ENCODE peak calls at places on chromosomes 16 and 17, in seven cellular contexts. One of them, this sample, is unnamed.

GRCh38 chr17:64492481-64493109 is 4.3 kb downstream of the POLG2 start:
- DNase-seq in GM12865: peak
- DNase-seq in nephron progenitor cell: no peak
- DNase-seq in GM13977: no peak
- DNase-seq in ascending aorta: no peak
- DNase-seq in neural crest cell: no peak
- DNase-seq in mammary epithelial cell: no peak
- DNase-seq in this sample: no peak

GRCh38 chr16:29806641-29807425 is 504 bp downstream of the MAZ start:
- DNase-seq in GM12865: peak
- DNase-seq in nephron progenitor cell: peak
- DNase-seq in GM13977: peak
- DNase-seq in ascending aorta: no peak
- DNase-seq in neural crest cell: peak
- DNase-seq in mammary epithelial cell: peak
- DNase-seq in this sample: peak

GRCh38 chr16:56797861-56798260 is 67.1 kb upstream of the SLC12A3 start:
- DNase-seq in GM12865: no peak
- DNase-seq in nephron progenitor cell: no peak
- DNase-seq in GM13977: no peak
- DNase-seq in ascending aorta: no peak
- DNase-seq in neural crest cell: no peak
- DNase-seq in mammary epithelial cell: no peak
- DNase-seq in this sample: no peak

GRCh38 chr16:23318639-23319038 is 16.5 kb downstream of the SCNN1B start:
- DNase-seq in GM12865: no peak
- DNase-seq in nephron progenitor cell: no peak
- DNase-seq in GM13977: no peak
- DNase-seq in ascending aorta: no peak
- DNase-seq in neural crest cell: no peak
- DNase-seq in mammary epithelial cell: no peak
- DNase-seq in this sample: no peak

GRCh38 chr17:79325707-79326106 is 251.1 kb downstream of the ENGASE start:
- DNase-seq in GM12865: no peak
- DNase-seq in nephron progenitor cell: peak
- DNase-seq in GM13977: no peak
- DNase-seq in ascending aorta: no peak
- DNase-seq in neural crest cell: peak
- DNase-seq in mammary epithelial cell: no peak
- DNase-seq in this sample: no peak

GRCh38 chr16:1127101-1127500 is 25.8 kb upstream of the CACNA1H start:
- DNase-seq in GM12865: no peak
- DNase-seq in nephron progenitor cell: no peak
- DNase-seq in GM13977: no peak
- DNase-seq in ascending aorta: no peak
- DNase-seq in neural crest cell: no peak
- DNase-seq in mammary epithelial cell: no peak
- DNase-seq in this sample: no peak

GRCh38 chr17:79562117-79562805 is 48.6 kb downstream of the RBFOX3 start:
- DNase-seq in GM12865: no peak
- DNase-seq in nephron progenitor cell: no peak
- DNase-seq in GM13977: no peak
- DNase-seq in ascending aorta: no peak
- DNase-seq in neural crest cell: no peak
- DNase-seq in mammary epithelial cell: no peak
- DNase-seq in this sample: no peak

GRCh38 chr17:39935896-39936295 is 8.4 kb downstream of the LRRC3C start:
- DNase-seq in GM12865: no peak
- DNase-seq in nephron progenitor cell: no peak
- DNase-seq in GM13977: no peak
- DNase-seq in ascending aorta: no peak
- DNase-seq in neural crest cell: no peak
- DNase-seq in mammary epithelial cell: no peak
- DNase-seq in this sample: no peak

GRCh38 chr17:72578817-72579470 is 458.1 kb downstream of the SOX9 start:
- DNase-seq in GM12865: no peak
- DNase-seq in nephron progenitor cell: no peak
- DNase-seq in GM13977: no peak
- DNase-seq in ascending aorta: no peak
- DNase-seq in neural crest cell: no peak
- DNase-seq in mammary epithelial cell: no peak
- DNase-seq in this sample: no peak

GRCh38 chr16:55370762-55371482 is 46.9 kb downstream of the IRX6 start:
- DNase-seq in GM12865: no peak
- DNase-seq in nephron progenitor cell: peak
- DNase-seq in GM13977: peak
- DNase-seq in ascending aorta: peak
- DNase-seq in neural crest cell: peak
- DNase-seq in mammary epithelial cell: peak
- DNase-seq in this sample: peak
- TF ChIP-seq CTCF in GM12865: no peak
- TF ChIP-seq CTCF in nephron progenitor cell: peak
- TF ChIP-seq CTCF in GM13977: peak
- TF ChIP-seq CTCF in ascending aorta: peak
- TF ChIP-seq CTCF in neural crest cell: peak
- TF ChIP-seq CTCF in mammary epithelial cell: peak
- TF ChIP-seq CTCF in this sample: no peak

GRCh38 chr17:71337903-71338302 is 782.9 kb upstream of the SOX9 start:
- DNase-seq in GM12865: no peak
- DNase-seq in nephron progenitor cell: no peak
- DNase-seq in GM13977: no peak
- DNase-seq in ascending aorta: no peak
- DNase-seq in neural crest cell: no peak
- DNase-seq in mammary epithelial cell: peak
- DNase-seq in this sample: no peak

GRCh38 chr17:71339219-71339618 is 781.6 kb upstream of the SOX9 start:
- DNase-seq in GM12865: no peak
- DNase-seq in nephron progenitor cell: no peak
- DNase-seq in GM13977: no peak
- DNase-seq in ascending aorta: no peak
- DNase-seq in neural crest cell: no peak
- DNase-seq in mammary epithelial cell: no peak
- DNase-seq in this sample: no peak

GRCh38 chr17:71335212-71335611 is 785.6 kb upstream of the SOX9 start:
- DNase-seq in GM12865: no peak
- DNase-seq in nephron progenitor cell: no peak
- DNase-seq in GM13977: no peak
- DNase-seq in ascending aorta: no peak
- DNase-seq in neural crest cell: no peak
- DNase-seq in mammary epithelial cell: no peak
- DNase-seq in this sample: no peak

GRCh38 chr17:71334041-71334781 is 786.6 kb upstream of the SOX9 start:
- DNase-seq in GM12865: no peak
- DNase-seq in nephron progenitor cell: no peak
- DNase-seq in GM13977: no peak
- DNase-seq in ascending aorta: no peak
- DNase-seq in neural crest cell: no peak
- DNase-seq in mammary epithelial cell: no peak
- DNase-seq in this sample: no peak

DNA sequence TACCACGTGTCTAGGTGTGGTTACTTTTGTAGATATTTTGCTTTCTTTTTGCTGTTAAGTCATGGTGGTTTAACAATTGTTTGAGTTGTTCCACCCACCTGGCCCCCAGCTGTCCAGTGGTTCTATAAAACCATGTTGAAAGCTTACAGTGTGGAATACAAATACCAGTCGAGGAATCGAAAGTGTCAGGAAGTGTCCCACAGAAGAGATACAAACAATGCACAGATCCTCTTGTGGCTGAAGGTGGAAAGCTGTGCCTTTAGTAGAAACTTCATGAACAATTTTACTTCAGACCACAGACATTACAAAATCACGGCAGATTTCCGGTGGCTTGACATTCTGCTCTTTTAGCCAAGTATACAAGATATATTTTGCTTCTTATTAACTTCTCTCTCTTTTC is 782.4 kb upstream of the SOX9 start:
- DNase-seq in GM12865: no peak
- DNase-seq in nephron progenitor cell: no peak
- DNase-seq in GM13977: no peak
- DNase-seq in ascending aorta: no peak
- DNase-seq in neural crest cell: no peak
- DNase-seq in mammary epithelial cell: peak
- DNase-seq in this sample: no peak
- TF ChIP-seq CTCF in GM12865: no peak
- TF ChIP-seq CTCF in nephron progenitor cell: no peak
- TF ChIP-seq CTCF in GM13977: no peak
- TF ChIP-seq CTCF in ascending aorta: no peak
- TF ChIP-seq CTCF in neural crest cell: no peak
- TF ChIP-seq CTCF in mammary epithelial cell: no peak
- TF ChIP-seq CTCF in this sample: no peak

DNA sequence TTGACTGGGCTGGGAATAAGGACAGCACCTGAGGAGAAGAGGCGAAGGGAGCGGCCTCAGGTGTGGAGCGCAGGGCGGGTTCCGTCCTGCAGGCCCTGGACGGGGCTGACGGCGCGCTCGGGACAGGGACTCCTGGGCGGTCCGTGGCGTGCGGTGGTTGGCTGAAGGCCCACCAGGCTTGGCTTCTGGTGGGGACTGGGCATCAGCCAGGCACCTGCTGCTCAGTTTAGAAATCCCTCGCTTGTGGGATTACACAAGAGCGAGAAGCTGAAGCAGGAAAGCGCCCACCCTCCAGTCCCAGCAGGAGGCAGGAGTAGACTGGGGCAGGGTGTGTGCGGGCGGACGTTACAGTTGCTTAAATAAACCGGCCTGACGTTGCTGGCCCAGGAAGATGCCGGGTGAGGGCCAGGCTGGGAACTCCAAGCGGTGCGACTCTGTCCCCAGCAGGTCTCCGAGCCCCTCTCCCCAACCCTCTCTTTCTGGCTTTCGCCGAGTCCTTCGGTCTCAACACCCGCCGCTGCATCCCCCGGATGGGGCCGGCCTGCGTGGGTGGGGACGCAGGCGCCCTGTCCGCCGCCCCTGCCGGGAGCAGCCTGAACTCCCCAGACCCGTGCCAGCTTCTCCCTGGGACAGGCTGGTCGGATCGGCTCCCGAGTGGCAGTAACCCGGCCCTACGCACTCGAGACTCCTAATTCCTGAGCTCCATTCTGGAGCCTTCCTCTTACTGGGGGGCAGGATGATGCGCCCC is 639 bp downstream of the MIF4GD start:
- DNase-seq in GM12865: peak
- DNase-seq in nephron progenitor cell: peak
- DNase-seq in GM13977: peak
- DNase-seq in ascending aorta: peak
- DNase-seq in neural crest cell: peak
- DNase-seq in mammary epithelial cell: peak
- DNase-seq in this sample: peak
- TF ChIP-seq CTCF in GM12865: peak
- TF ChIP-seq CTCF in nephron progenitor cell: no peak
- TF ChIP-seq CTCF in GM13977: peak
- TF ChIP-seq CTCF in ascending aorta: peak
- TF ChIP-seq CTCF in neural crest cell: peak
- TF ChIP-seq CTCF in mammary epithelial cell: peak
- TF ChIP-seq CTCF in this sample: peak

GRCh38 chr16:74304164-74304834 is 7.7 kb downstream of the PSMD7 start:
- DNase-seq in GM12865: no peak
- DNase-seq in nephron progenitor cell: no peak
- DNase-seq in GM13977: no peak
- DNase-seq in ascending aorta: no peak
- DNase-seq in neural crest cell: no peak
- DNase-seq in mammary epithelial cell: no peak
- DNase-seq in this sample: no peak
- TF ChIP-seq CTCF in GM12865: peak
- TF ChIP-seq CTCF in nephron progenitor cell: peak
- TF ChIP-seq CTCF in GM13977: peak
- TF ChIP-seq CTCF in ascending aorta: no peak
- TF ChIP-seq CTCF in neural crest cell: peak
- TF ChIP-seq CTCF in mammary epithelial cell: peak
- TF ChIP-seq CTCF in this sample: peak

This sample was measured in GM06990.